ENCODE peak calls at places on chromosome 11, in six cellular contexts. W, X, K, H, E and D are unnamed samples.

GRCh38 chr11:115129771-115130306 is 374.4 kb downstream of the CADM1 start:
- DNase-seq in E (no peak), K (no peak), W (no peak), X (no peak), H (no peak), D (no peak)

GRCh38 chr11:33716236-33716635 is 15.6 kb upstream of the C11orf91 start:
- DNase-seq in K (no peak), X (no peak), E (peak; percentile 55), H (no peak), W (no peak), D (no peak)

GRCh38 chr11:19557720-19558140 is 154.9 kb upstream of the NAV2 start:
- DNase-seq in W (peak; percentile 77), K (peak; percentile 89), X (peak; percentile 80), H (peak; percentile 67), E (peak; percentile 72), D (peak; percentile 81)

GRCh38 chr11:107988397-107989158 is 20.1 kb upstream of the CUL5 start:
- DNase-seq in W (no peak), X (no peak), H (no peak), E (no peak), K (no peak), D (no peak)

GRCh38 chr11:61134801-61135257 is 26.4 kb downstream of the VPS37C start:
- DNase-seq in X (no peak), E (no peak), K (no peak), W (no peak), H (no peak), D (no peak)

GRCh38 chr11:76837696-76838421 is 22.9 kb upstream of the ACER3 start:
- DNase-seq in X (no peak), E (no peak), H (no peak), W (peak; percentile 15), K (no peak), D (no peak)

GRCh38 chr11:128686045-128686741 is 7.7 kb upstream of the FLI1 start:
- DNase-seq in W (no peak), H (no peak), K (no peak), E (no peak), X (no peak), D (no peak)

GRCh38 chr11:75631086-75631694 is 37.6 kb downstream of the MAP6 start:
- DNase-seq in X (no peak), E (no peak), W (no peak), H (no peak), K (peak; percentile 45), D (no peak)

GRCh38 chr11:59556883-59557205 is 45.5 kb downstream of the OR4D9 start:
- DNase-seq in K (peak; percentile 71), X (no peak), H (no peak), E (peak; percentile 69), W (no peak), D (no peak)

GRCh38 chr11:67452141-67452952 is at the start of gene GPR152:
- DNase-seq in W (no peak), K (no peak), X (no peak), E (no peak), H (no peak), D (no peak)